ENCODE peak calls at places on chromosomes 3 and 15, in five cellular contexts. Z, C, J, E and K are unnamed samples.

GRCh38 chr3:28912120-28912885 is 368.6 kb upstream of the RBMS3 start:
- DNase-seq in Z (no peak), C (no peak), J (no peak), E (no peak), K (no peak)

GRCh38 chr15:43285609-43286037 is 18.9 kb upstream of the TGM5 start:
- DNase-seq in Z (peak), C (peak), J (peak), E (peak), K (peak)

GRCh38 chr15:76514292-76514691 is 177.7 kb downstream of the ISL2 start:
- DNase-seq in Z (no peak), C (peak), J (no peak), E (no peak), K (no peak)

GRCh38 chr15:29785068-29785467 is 37.2 kb downstream of the TJP1 start:
- DNase-seq in Z (no peak), C (no peak), J (no peak), E (no peak), K (no peak)

GRCh38 chr3:101861212-101861977 is 12.1 kb downstream of the NFKBIZ start:
- DNase-seq in Z (no peak), C (no peak), J (no peak), E (no peak), K (no peak)

GRCh38 chr3:194592798-194593752 is 40.1 kb downstream of the TMEM44 start:
- DNase-seq in Z (peak), C (no peak), J (peak), E (no peak), K (peak)

GRCh38 chr3:30282052-30282708 is 324.2 kb upstream of the TGFBR2 start:
- DNase-seq in Z (peak), C (no peak), J (no peak), E (no peak), K (peak)

GRCh38 chr15:52394020-52394608 is 98.5 kb upstream of the MYO5C start:
- DNase-seq in Z (no peak), C (no peak), J (peak), E (no peak), K (no peak)

GRCh38 chr15:57384024-57384423 is 7.7 kb downstream of the CGNL1 start:
- DNase-seq in Z (no peak), C (no peak), J (no peak), E (no peak), K (no peak)

GRCh38 chr15:71761649-71762048 is 48.7 kb upstream of the NR2E3 start:
- DNase-seq in Z (peak), C (no peak), J (no peak), E (peak), K (peak)

GRCh38 chr15:57329582-57330367 is 46.5 kb upstream of the CGNL1 start:
- DNase-seq in Z (no peak), C (no peak), J (no peak), E (no peak), K (no peak)

GRCh38 chr15:90838544-90838943 is 29.8 kb upstream of the FURIN start:
- DNase-seq in Z (no peak), C (no peak), J (no peak), E (no peak), K (no peak)

GRCh38 chr3:13801361-13802214 is 78.3 kb downstream of the WNT7A start:
- DNase-seq in Z (peak), C (no peak), J (no peak), E (no peak), K (no peak)

GRCh38 chr3:175307642-175308041 is 448.5 kb downstream of the NAALADL2 start:
- DNase-seq in Z (no peak), C (no peak), J (no peak), E (no peak), K (no peak)

GRCh38 chr3:168049366-168049974 is 46.3 kb downstream of the GOLIM4 start:
- DNase-seq in Z (peak), C (peak), J (no peak), E (no peak), K (no peak)

GRCh38 chr3:138230525-138230924 is 43.4 kb downstream of the ARMC8 start:
- DNase-seq in Z (peak), C (no peak), J (peak), E (no peak), K (no peak)

GRCh38 chr3:183185696-183186095 is 23.2 kb upstream of the LAMP3 start:
- DNase-seq in Z (peak), C (no peak), J (no peak), E (no peak), K (no peak)

GRCh38 chr3:185867650-185868049 is 42.8 kb upstream of the IGF2BP2 start:
- DNase-seq in Z (no peak), C (no peak), J (no peak), E (no peak), K (no peak)

GRCh38 chr3:38168151-38168987 is 3.0 kb downstream of the OXSR1 start:
- DNase-seq in Z (peak), C (no peak), J (no peak), E (no peak), K (no peak)

GRCh38 chr15:57506422-57506821 is 85.3 kb upstream of the MYZAP start:
- DNase-seq in Z (no peak), C (no peak), J (no peak), E (no peak), K (no peak)

GRCh38 chr3:77196146-77196545 is 156.2 kb downstream of the ROBO2 start:
- DNase-seq in Z (no peak), C (no peak), J (no peak), E (no peak), K (no peak)

GRCh38 chr3:86989611-86990010 is 1.3 kb downstream of the VGLL3 start:
- DNase-seq in Z (no peak), C (no peak), J (no peak), E (no peak), K (no peak)

GRCh38 chr3:66195347-66195783 is 25.4 kb upstream of the SLC25A26 start:
- DNase-seq in Z (peak), C (peak), J (peak), E (peak), K (no peak)

GRCh38 chr3:71185733-71186455 is 397.6 kb downstream of the FOXP1 start:
- DNase-seq in Z (peak), C (no peak), J (no peak), E (peak), K (no peak)

GRCh38 chr3:72187131-72187530 is 402.2 kb upstream of the PROK2 start:
- DNase-seq in Z (no peak), C (no peak), J (peak), E (no peak), K (no peak)

GRCh38 chr15:90836296-90836871 is 32.0 kb upstream of the FURIN start:
- DNase-seq in Z (no peak), C (no peak), J (no peak), E (no peak), K (no peak)

GRCh38 chr3:98328933-98329332 is 24.7 kb upstream of the OR5K4 start:
- DNase-seq in Z (no peak), C (no peak), J (no peak), E (no peak), K (no peak)

GRCh38 chr15:62075595-62076279 is 9.0 kb downstream of the C2CD4A start:
- DNase-seq in Z (peak), C (peak), J (no peak), E (peak), K (no peak)

GRCh38 chr15:88622605-88622975 is 1.4 kb downstream of the AEN start:
- DNase-seq in Z (no peak), C (no peak), J (no peak), E (no peak), K (no peak)

GRCh38 chr3:98906230-98906629 is 4.7 kb upstream of the DCBLD2 start:
- DNase-seq in Z (peak), C (no peak), J (no peak), E (no peak), K (no peak)

GRCh38 chr3:124078978-124079911 is 87.3 kb upstream of the ROPN1 start:
- DNase-seq in Z (peak), C (peak), J (peak), E (no peak), K (no peak)